ENCODE peak calls at places on chromosomes 16 and 17, in nine cellular contexts. One of them, this sample, is unnamed.

GRCh38 chr17:17723354-17724261 is 42.4 kb downstream of the RAI1 start:
- DNase-seq in neural progenitor cell: peak
- DNase-seq in WERI-Rb-1: peak
- DNase-seq in PC-3: no peak
- DNase-seq in adrenal gland: peak
- DNase-seq in GM12865: peak
- DNase-seq in esophagus squamous epithelium: no peak
- DNase-seq in MM.1S: no peak
- DNase-seq in heart left ventricle: no peak
- DNase-seq in this sample: no peak

GRCh38 chr16:31700530-31701388 is 172.8 kb upstream of the ZNF267 start:
- DNase-seq in neural progenitor cell: peak
- DNase-seq in WERI-Rb-1: peak
- DNase-seq in PC-3: no peak
- DNase-seq in adrenal gland: peak
- DNase-seq in GM12865: peak
- DNase-seq in esophagus squamous epithelium: peak
- DNase-seq in MM.1S: peak
- DNase-seq in heart left ventricle: peak
- DNase-seq in this sample: peak

GRCh38 chr16:48492131-48492530 is 106.9 kb upstream of the SIAH1 start:
- DNase-seq in neural progenitor cell: no peak
- DNase-seq in WERI-Rb-1: no peak
- DNase-seq in PC-3: no peak
- DNase-seq in adrenal gland: no peak
- DNase-seq in GM12865: no peak
- DNase-seq in esophagus squamous epithelium: no peak
- DNase-seq in MM.1S: no peak
- DNase-seq in heart left ventricle: no peak
- DNase-seq in this sample: no peak

GRCh38 chr17:35046740-35047283 is 16.7 kb downstream of the RFFL start:
- DNase-seq in neural progenitor cell: peak
- DNase-seq in WERI-Rb-1: peak
- DNase-seq in PC-3: no peak
- DNase-seq in adrenal gland: no peak
- DNase-seq in GM12865: peak
- DNase-seq in esophagus squamous epithelium: no peak
- DNase-seq in MM.1S: peak
- DNase-seq in heart left ventricle: no peak
- DNase-seq in this sample: no peak

GRCh38 chr16:83574388-83574787 is 233.4 kb upstream of the HSBP1 start:
- DNase-seq in neural progenitor cell: no peak
- DNase-seq in WERI-Rb-1: no peak
- DNase-seq in PC-3: peak
- DNase-seq in adrenal gland: no peak
- DNase-seq in GM12865: no peak
- DNase-seq in esophagus squamous epithelium: no peak
- DNase-seq in MM.1S: no peak
- DNase-seq in heart left ventricle: no peak
- DNase-seq in this sample: no peak

GRCh38 chr17:73645050-73645871 is 1.0 kb upstream of the SDK2 start:
- DNase-seq in neural progenitor cell: peak
- DNase-seq in WERI-Rb-1: peak
- DNase-seq in PC-3: no peak
- DNase-seq in adrenal gland: no peak
- DNase-seq in GM12865: no peak
- DNase-seq in esophagus squamous epithelium: no peak
- DNase-seq in MM.1S: no peak
- DNase-seq in heart left ventricle: peak
- DNase-seq in this sample: no peak

GRCh38 chr16:87956771-87957279 is 5.6 kb downstream of the BANP start:
- DNase-seq in neural progenitor cell: no peak
- DNase-seq in WERI-Rb-1: peak
- DNase-seq in PC-3: no peak
- DNase-seq in adrenal gland: no peak
- DNase-seq in GM12865: peak
- DNase-seq in esophagus squamous epithelium: no peak
- DNase-seq in MM.1S: no peak
- DNase-seq in heart left ventricle: no peak
- DNase-seq in this sample: no peak

GRCh38 chr16:55389426-55390073 is 65.5 kb downstream of the IRX6 start:
- DNase-seq in neural progenitor cell: no peak
- DNase-seq in WERI-Rb-1: no peak
- DNase-seq in PC-3: no peak
- DNase-seq in adrenal gland: no peak
- DNase-seq in GM12865: no peak
- DNase-seq in esophagus squamous epithelium: no peak
- DNase-seq in MM.1S: no peak
- DNase-seq in heart left ventricle: peak
- DNase-seq in this sample: no peak

GRCh38 chr16:88773812-88774291 is 11.2 kb downstream of the PIEZO1 start:
- DNase-seq in neural progenitor cell: peak
- DNase-seq in WERI-Rb-1: peak
- DNase-seq in PC-3: peak
- DNase-seq in adrenal gland: no peak
- DNase-seq in GM12865: no peak
- DNase-seq in esophagus squamous epithelium: no peak
- DNase-seq in MM.1S: no peak
- DNase-seq in heart left ventricle: peak
- DNase-seq in this sample: no peak

GRCh38 chr17:61444831-61445230 is 7.4 kb upstream of the TBX4 start:
- DNase-seq in neural progenitor cell: no peak
- DNase-seq in WERI-Rb-1: no peak
- DNase-seq in PC-3: peak
- DNase-seq in adrenal gland: peak
- DNase-seq in GM12865: no peak
- DNase-seq in esophagus squamous epithelium: no peak
- DNase-seq in MM.1S: no peak
- DNase-seq in heart left ventricle: no peak
- DNase-seq in this sample: no peak

GRCh38 chr16:54465063-54465462 is 178.5 kb upstream of the IRX3 start:
- DNase-seq in neural progenitor cell: no peak
- DNase-seq in WERI-Rb-1: no peak
- DNase-seq in PC-3: no peak
- DNase-seq in adrenal gland: no peak
- DNase-seq in GM12865: no peak
- DNase-seq in esophagus squamous epithelium: no peak
- DNase-seq in MM.1S: no peak
- DNase-seq in heart left ventricle: no peak
- DNase-seq in this sample: no peak

GRCh38 chr16:15672514-15673167 is 22.6 kb downstream of the NDE1 start:
- DNase-seq in neural progenitor cell: no peak
- DNase-seq in WERI-Rb-1: no peak
- DNase-seq in PC-3: peak
- DNase-seq in adrenal gland: peak
- DNase-seq in GM12865: no peak
- DNase-seq in esophagus squamous epithelium: peak
- DNase-seq in MM.1S: no peak
- DNase-seq in heart left ventricle: peak
- DNase-seq in this sample: peak

GRCh38 chr17:78497115-78497540 is 80.1 kb downstream of the DNAH17 start:
- DNase-seq in neural progenitor cell: peak
- DNase-seq in WERI-Rb-1: peak
- DNase-seq in PC-3: peak
- DNase-seq in adrenal gland: peak
- DNase-seq in GM12865: peak
- DNase-seq in esophagus squamous epithelium: no peak
- DNase-seq in MM.1S: peak
- DNase-seq in heart left ventricle: peak
- DNase-seq in this sample: peak

GRCh38 chr17:81928497-81929252 is 1.1 kb upstream of the MAFG start:
- DNase-seq in neural progenitor cell: no peak
- DNase-seq in WERI-Rb-1: no peak
- DNase-seq in PC-3: peak
- DNase-seq in adrenal gland: no peak
- DNase-seq in GM12865: no peak
- DNase-seq in esophagus squamous epithelium: no peak
- DNase-seq in MM.1S: no peak
- DNase-seq in heart left ventricle: no peak
- DNase-seq in this sample: peak
- H3K4me3 ChIP-seq in neural progenitor cell: peak
- H3K4me3 ChIP-seq in WERI-Rb-1: peak
- H3K4me3 ChIP-seq in PC-3: peak
- H3K4me3 ChIP-seq in adrenal gland: no peak
- H3K4me3 ChIP-seq in GM12865: peak
- H3K4me3 ChIP-seq in esophagus squamous epithelium: peak
- H3K4me3 ChIP-seq in MM.1S: peak
- H3K4me3 ChIP-seq in heart left ventricle: peak
- H3K4me3 ChIP-seq in this sample: peak

GRCh38 chr16:67651039-67651438 is 6.1 kb downstream of the CARMIL2 start:
- DNase-seq in neural progenitor cell: no peak
- DNase-seq in WERI-Rb-1: no peak
- DNase-seq in PC-3: no peak
- DNase-seq in adrenal gland: no peak
- DNase-seq in GM12865: no peak
- DNase-seq in esophagus squamous epithelium: no peak
- DNase-seq in MM.1S: no peak
- DNase-seq in heart left ventricle: no peak
- DNase-seq in this sample: no peak

GRCh38 chr16:67653131-67654068 is 6.7 kb downstream of the ACD start:
- DNase-seq in neural progenitor cell: peak
- DNase-seq in WERI-Rb-1: peak
- DNase-seq in PC-3: no peak
- DNase-seq in adrenal gland: no peak
- DNase-seq in GM12865: no peak
- DNase-seq in esophagus squamous epithelium: no peak
- DNase-seq in MM.1S: no peak
- DNase-seq in heart left ventricle: no peak
- DNase-seq in this sample: no peak

GRCh38 chr16:67654069-67654911 is 5.8 kb downstream of the ACD start:
- DNase-seq in neural progenitor cell: no peak
- DNase-seq in WERI-Rb-1: no peak
- DNase-seq in PC-3: no peak
- DNase-seq in adrenal gland: no peak
- DNase-seq in GM12865: no peak
- DNase-seq in esophagus squamous epithelium: no peak
- DNase-seq in MM.1S: no peak
- DNase-seq in heart left ventricle: no peak
- DNase-seq in this sample: no peak

GRCh38 chr16:67651847-67652246 is 6.9 kb downstream of the CARMIL2 start:
- DNase-seq in neural progenitor cell: no peak
- DNase-seq in WERI-Rb-1: no peak
- DNase-seq in PC-3: no peak
- DNase-seq in adrenal gland: no peak
- DNase-seq in GM12865: no peak
- DNase-seq in esophagus squamous epithelium: no peak
- DNase-seq in MM.1S: no peak
- DNase-seq in heart left ventricle: no peak
- DNase-seq in this sample: no peak

GRCh38 chr16:67652578-67653130 is 7.4 kb downstream of the ACD start:
- DNase-seq in neural progenitor cell: peak
- DNase-seq in WERI-Rb-1: peak
- DNase-seq in PC-3: peak
- DNase-seq in adrenal gland: no peak
- DNase-seq in GM12865: no peak
- DNase-seq in esophagus squamous epithelium: no peak
- DNase-seq in MM.1S: no peak
- DNase-seq in heart left ventricle: no peak
- DNase-seq in this sample: no peak
- H3K4me3 ChIP-seq in neural progenitor cell: peak
- H3K4me3 ChIP-seq in WERI-Rb-1: peak
- H3K4me3 ChIP-seq in PC-3: peak
- H3K4me3 ChIP-seq in adrenal gland: no peak
- H3K4me3 ChIP-seq in GM12865: no peak
- H3K4me3 ChIP-seq in esophagus squamous epithelium: no peak
- H3K4me3 ChIP-seq in MM.1S: no peak
- H3K4me3 ChIP-seq in heart left ventricle: peak
- H3K4me3 ChIP-seq in this sample: peak

GRCh38 chr17:1573932-1574696 is 11.5 kb upstream of the PITPNA start:
- DNase-seq in neural progenitor cell: peak
- DNase-seq in WERI-Rb-1: peak
- DNase-seq in PC-3: peak
- DNase-seq in adrenal gland: peak
- DNase-seq in GM12865: peak
- DNase-seq in esophagus squamous epithelium: no peak
- DNase-seq in MM.1S: peak
- DNase-seq in heart left ventricle: peak
- DNase-seq in this sample: peak
- H3K4me3 ChIP-seq in neural progenitor cell: no peak
- H3K4me3 ChIP-seq in WERI-Rb-1: no peak
- H3K4me3 ChIP-seq in PC-3: no peak
- H3K4me3 ChIP-seq in adrenal gland: no peak
- H3K4me3 ChIP-seq in GM12865: no peak
- H3K4me3 ChIP-seq in esophagus squamous epithelium: no peak
- H3K4me3 ChIP-seq in MM.1S: no peak
- H3K4me3 ChIP-seq in heart left ventricle: no peak
- H3K4me3 ChIP-seq in this sample: no peak

GRCh38 chr17:34006126-34006525 is 249.0 kb upstream of the CCL2 start:
- DNase-seq in neural progenitor cell: no peak
- DNase-seq in WERI-Rb-1: peak
- DNase-seq in PC-3: no peak
- DNase-seq in adrenal gland: no peak
- DNase-seq in GM12865: no peak
- DNase-seq in esophagus squamous epithelium: no peak
- DNase-seq in MM.1S: no peak
- DNase-seq in heart left ventricle: no peak
- DNase-seq in this sample: no peak

GRCh38 chr17:34001246-34001645 is 253.8 kb upstream of the CCL2 start:
- DNase-seq in neural progenitor cell: no peak
- DNase-seq in WERI-Rb-1: no peak
- DNase-seq in PC-3: no peak
- DNase-seq in adrenal gland: no peak
- DNase-seq in GM12865: no peak
- DNase-seq in esophagus squamous epithelium: no peak
- DNase-seq in MM.1S: no peak
- DNase-seq in heart left ventricle: no peak
- DNase-seq in this sample: no peak

GRCh38 chr17:34000639-34001038 is 254.4 kb upstream of the CCL2 start:
- DNase-seq in neural progenitor cell: no peak
- DNase-seq in WERI-Rb-1: no peak
- DNase-seq in PC-3: no peak
- DNase-seq in adrenal gland: no peak
- DNase-seq in GM12865: no peak
- DNase-seq in esophagus squamous epithelium: no peak
- DNase-seq in MM.1S: no peak
- DNase-seq in heart left ventricle: no peak
- DNase-seq in this sample: no peak
- H3K4me3 ChIP-seq in neural progenitor cell: no peak
- H3K4me3 ChIP-seq in WERI-Rb-1: no peak
- H3K4me3 ChIP-seq in PC-3: no peak
- H3K4me3 ChIP-seq in adrenal gland: no peak
- H3K4me3 ChIP-seq in GM12865: no peak
- H3K4me3 ChIP-seq in esophagus squamous epithelium: no peak
- H3K4me3 ChIP-seq in MM.1S: no peak
- H3K4me3 ChIP-seq in heart left ventricle: no peak
- H3K4me3 ChIP-seq in this sample: no peak

This sample was measured in right lobe of liver.